ENCODE peak calls at places on chromosomes 2 and 18, in seven cellular contexts. L is HAP-1, G is KG1, B is RWPE1, M is iPS DF 19.7, D is Caki2, K is dorsolateral prefrontal cortex. Z is an unnamed sample.

GRCh38 chr2:168604252-168604651 is 148.2 kb downstream of the CERS6 start:
- DNase-seq in D (no peak), B (no peak), G (no peak), K (no peak), M (no peak), L (no peak), Z (no peak)

GRCh38 chr2:121260370-121261154 is 24.4 kb downstream of the TFCP2L1 start:
- DNase-seq in B (no peak), G (no peak), D (no peak), K (no peak), M (no peak), L (no peak), Z (no peak)

GRCh38 chr2:205774028-205774427 is 91.7 kb downstream of the NRP2 start:
- DNase-seq in L (no peak), B (no peak), D (no peak), M (no peak), G (no peak), K (no peak), Z (no peak)

GRCh38 chr2:56185101-56185581 is 1.4 kb downstream of the CCDC85A start:
- DNase-seq in K (no peak), B (no peak), M (no peak), G (no peak), L (peak), D (peak), Z (no peak)

GRCh38 chr2:120935339-120936313 is 200.0 kb downstream of the GLI2 start:
- DNase-seq in B (peak), D (peak), G (no peak), M (no peak), K (no peak), L (peak), Z (no peak)

GRCh38 chr2:42052702-42053481 is 5.1 kb downstream of the PKDCC start:
- DNase-seq in M (no peak), K (no peak), B (no peak), D (no peak), L (no peak), G (no peak), Z (no peak)

GRCh38 chr2:142865924-142866323 is 11.5 kb upstream of the KYNU start:
- DNase-seq in D (no peak), L (no peak), K (no peak), B (no peak), M (no peak), G (no peak), Z (no peak)

GRCh38 chr18:361941-362913 is 94.4 kb upstream of the THOC1 start:
- DNase-seq in K (no peak), M (no peak), B (no peak), L (no peak), D (no peak), G (no peak), Z (no peak)

GRCh38 chr2:27117995-27118524 is 868 bp downstream of the CGREF1 start:
- DNase-seq in B (no peak), D (no peak), K (no peak), L (no peak), M (no peak), G (no peak), Z (no peak)

GRCh38 chr2:37782721-37783438 is 111.4 kb upstream of the CDC42EP3 start:
- DNase-seq in B (no peak), L (no peak), D (no peak), M (no peak), G (no peak), K (no peak), Z (no peak)

GRCh38 chr2:240259924-240260529 is 119.6 kb upstream of the OTOS start:
- DNase-seq in L (no peak), G (no peak), D (no peak), M (no peak), K (no peak), B (no peak), Z (no peak)

GRCh38 chr2:18467727-18468363 is 92.6 kb downstream of the RDH14 start:
- DNase-seq in D (no peak), L (no peak), G (no peak), K (no peak), M (no peak), B (no peak), Z (no peak)

GRCh38 chr2:96952976-96953610 is 33.3 kb downstream of the FAM178B start:
- DNase-seq in D (no peak), B (no peak), L (no peak), K (peak), M (no peak), G (no peak), Z (no peak)

GRCh38 chr2:600542-601386 is 76.4 kb downstream of the TMEM18 start:
- DNase-seq in B (no peak), L (no peak), K (no peak), G (no peak), M (no peak), D (no peak), Z (no peak)

GRCh38 chr18:61602836-61603235 is 269.6 kb downstream of the CDH20 start:
- DNase-seq in K (no peak), G (no peak), D (no peak), B (no peak), M (no peak), L (no peak), Z (no peak)

GRCh38 chr18:77103181-77103875 is 29.3 kb downstream of the MBP start:
- DNase-seq in M (no peak), D (no peak), L (no peak), G (no peak), K (no peak), B (no peak), Z (no peak)

GRCh38 chr2:128547667-128548066 is 229.0 kb upstream of the HS6ST1 start:
- DNase-seq in K (no peak), G (no peak), B (no peak), M (no peak), D (no peak), L (no peak), Z (no peak)

GRCh38 chr2:158463496-158464095 is 6.8 kb downstream of the PKP4 start:
- DNase-seq in D (no peak), L (no peak), G (no peak), K (no peak), B (no peak), M (no peak), Z (no peak)

GRCh38 chr2:42101641-42102605 is 54.1 kb downstream of the PKDCC start:
- DNase-seq in D (no peak), K (no peak), B (no peak), M (no peak), G (no peak), L (no peak), Z (no peak)

GRCh38 chr2:13413989-13414388 is 697.3 kb downstream of the TRIB2 start:
- DNase-seq in K (no peak), B (no peak), M (no peak), L (no peak), D (no peak), G (no peak), Z (no peak)

GRCh38 chr18:33914399-33914798 is 310.3 kb downstream of the NOL4 start:
- DNase-seq in B (no peak), M (no peak), D (no peak), L (no peak), G (no peak), K (no peak), Z (no peak)

GRCh38 chr2:99984781-99985525 is 157.4 kb downstream of the AFF3 start:
- DNase-seq in D (no peak), M (no peak), K (no peak), G (no peak), B (no peak), L (no peak), Z (no peak)

GRCh38 chr18:31213641-31214040 is 51.0 kb upstream of the DSC1 start:
- DNase-seq in G (no peak), D (no peak), K (no peak), B (no peak), M (no peak), L (no peak), Z (no peak)

GRCh38 chr2:223692227-223692947 is 90.2 kb upstream of the SCG2 start:
- DNase-seq in D (no peak), M (peak), G (no peak), B (peak), K (peak), L (peak), Z (peak)

GRCh38 chr18:27094621-27095020 is 90.5 kb downstream of the CHST9 start:
- DNase-seq in G (no peak), D (no peak), B (no peak), L (no peak), M (no peak), K (no peak), Z (no peak)

GRCh38 chr2:240881913-240882312 is 13.3 kb downstream of the AGXT start:
- DNase-seq in G (no peak), M (no peak), K (no peak), L (no peak), B (no peak), D (no peak), Z (no peak)

GRCh38 chr2:179558010-179558911 is 293.6 kb upstream of the SESTD1 start:
- DNase-seq in D (no peak), K (no peak), G (no peak), B (no peak), L (peak), M (no peak), Z (no peak)

GRCh38 chr2:179569834-179570233 is 291.6 kb downstream of the ZNF385B start:
- DNase-seq in D (no peak), B (peak), M (no peak), K (no peak), L (no peak), G (no peak), Z (no peak)

GRCh38 chr2:26471278-26471677 is 6.6 kb downstream of the OTOF start:
- DNase-seq in B (no peak), M (no peak), D (no peak), L (no peak), G (no peak), K (no peak), Z (no peak)

GRCh38 chr2:62711832-62712494 is 6.5 kb downstream of the EHBP1 start:
- DNase-seq in D (no peak), M (no peak), K (no peak), G (no peak), L (no peak), B (no peak), Z (no peak)

GRCh38 chr2:144403940-144404339 is 116.0 kb downstream of the ZEB2 start:
- DNase-seq in B (no peak), K (no peak), M (no peak), L (no peak), D (no peak), G (no peak), Z (no peak)

GRCh38 chr2:179712825-179713224 is 148.6 kb downstream of the ZNF385B start:
- DNase-seq in G (no peak), M (no peak), K (no peak), D (no peak), L (no peak), B (no peak), Z (no peak)

GRCh38 chr2:27095745-27096651 is 9.4 kb downstream of the KHK start:
- DNase-seq in B (peak), M (no peak), G (no peak), D (peak), K (peak), L (peak), Z (no peak)

GRCh38 chr2:223457301-223457700 is 144.9 kb downstream of the SCG2 start:
- DNase-seq in K (no peak), L (no peak), M (no peak), D (no peak), G (no peak), B (no peak), Z (no peak)

GRCh38 chr2:45782968-45783367 is 131.5 kb downstream of the PRKCE start:
- DNase-seq in K (peak), M (no peak), B (no peak), L (no peak), D (no peak), G (no peak), Z (no peak)

GRCh38 chr2:9578475-9579235 is 23.0 kb upstream of the ADAM17 start:
- DNase-seq in K (no peak), G (no peak), L (no peak), B (no peak), M (no peak), D (no peak), Z (no peak)

Z was measured in NT2/D1.